ENCODE peak calls at places on chromosomes 16 and 17, in seven cellular contexts. Y is GM10248; A is tibial artery; M is activated T-helper 1 cell treated with Interleukin-2 at 50 U/mL for 16 hours; R is stimulated activated CD4-positive, alpha-beta T cell treated with anti-CD3 and anti-CD28 coated beads, Interleukin-15, amount 100 ng/mL, for 1 hour; E is AG20443; P is non-pigmented ciliary epithelial cell. Q is an unnamed sample.

GRCh38 chr17:19705201-19705600 is 11.2 kb downstream of the SLC47A2 start:
- DNase-seq in M (no peak), A (no peak), Y (no peak), P (no peak), E (no peak), R (no peak), Q (no peak)

GRCh38 chr17:14203392-14203791 is 33.3 kb downstream of the CDRT15 start:
- DNase-seq in A (no peak), E (no peak), P (no peak), Y (no peak), M (no peak), R (no peak), Q (no peak)

GRCh38 chr17:45307290-45308015 is 9.4 kb downstream of the MAP3K14 start:
- DNase-seq in E (peak), M (no peak), Y (peak), A (no peak), P (peak), R (no peak), Q (peak)

GRCh38 chr16:77307764-77308561 is 108.8 kb downstream of the SYCE1L start:
- DNase-seq in R (no peak), E (peak), Y (no peak), M (no peak), A (no peak), P (peak), Q (no peak)

GRCh38 chr16:11308493-11309283 is 27.6 kb upstream of the PRM1 start:
- DNase-seq in A (no peak), Y (no peak), R (no peak), M (no peak), E (no peak), P (no peak), Q (no peak)

GRCh38 chr17:309361-309888 is 43.2 kb downstream of the RPH3AL start:
- DNase-seq in M (no peak), P (no peak), R (no peak), Y (no peak), E (no peak), A (no peak), Q (no peak)

GRCh38 chr17:7260601-7261376 is 1.5 kb downstream of the CLDN7 start:
- DNase-seq in R (no peak), E (peak), P (no peak), M (no peak), A (no peak), Y (no peak), Q (no peak)

GRCh38 chr17:73663614-73664013 is 19.4 kb upstream of the SDK2 start:
- DNase-seq in E (no peak), P (no peak), R (no peak), Y (no peak), M (no peak), A (no peak), Q (no peak)

GRCh38 chr16:50202926-50203624 is 50.0 kb downstream of the TENT4B start:
- DNase-seq in R (no peak), E (peak), P (no peak), A (no peak), M (no peak), Y (no peak), Q (no peak)

GRCh38 chr17:27407916-27408846 is 48.1 kb upstream of the KSR1 start:
- DNase-seq in E (peak), M (no peak), P (peak), R (no peak), Y (no peak), A (no peak), Q (no peak)

GRCh38 chr16:25823891-25824290 is 132.1 kb downstream of the HS3ST4 start:
- DNase-seq in Y (no peak), P (no peak), M (no peak), A (no peak), R (no peak), E (peak), Q (no peak)

GRCh38 chr16:84829168-84829965 is 9.6 kb downstream of the CRISPLD2 start:
- DNase-seq in P (no peak), A (peak), M (no peak), E (peak), Y (no peak), R (no peak), Q (peak)

GRCh38 chr17:20059728-20060188 is 50.6 kb downstream of the SPECC1 start:
- DNase-seq in A (no peak), R (no peak), P (no peak), Y (peak), M (no peak), E (no peak), Q (no peak)

GRCh38 chr17:38443356-38444026 is 15.2 kb downstream of the ARHGAP23 start:
- DNase-seq in R (no peak), E (no peak), M (no peak), A (no peak), Y (no peak), P (no peak), Q (no peak)

GRCh38 chr17:77834170-77835115 is 124.1 kb upstream of the TNRC6C start:
- DNase-seq in A (peak), P (peak), E (peak), M (peak), R (peak), Y (peak), Q (peak)

GRCh38 chr17:80918731-80919130 is 72.9 kb upstream of the CHMP6 start:
- DNase-seq in M (no peak), Y (no peak), R (no peak), E (no peak), P (no peak), A (peak), Q (no peak)

GRCh38 chr17:35766903-35767510 is 6.3 kb downstream of the C17orf50 start:
- DNase-seq in A (no peak), E (peak), P (no peak), Y (peak), R (no peak), M (no peak), Q (no peak)

GRCh38 chr16:75899163-75899562 is 172.9 kb upstream of the CPHXL start:
- DNase-seq in M (no peak), E (no peak), A (no peak), Y (no peak), P (no peak), R (no peak), Q (no peak)

GRCh38 chr17:76909971-76910760 is 42.0 kb downstream of the MGAT5B start:
- DNase-seq in A (no peak), R (peak), E (peak), M (no peak), Y (peak), P (no peak), Q (no peak)

GRCh38 chr16:11658896-11659708 is 9.2 kb upstream of the SNN start:
- DNase-seq in E (no peak), Y (peak), M (no peak), R (no peak), P (no peak), A (peak), Q (no peak)

GRCh38 chr17:48542956-48543853 is 1.7 kb downstream of the HOXB2 start:
- DNase-seq in R (peak), A (no peak), Y (peak), E (peak), M (peak), P (no peak), Q (no peak)

GRCh38 chr17:7650509-7651096 is at the start of gene ATP1B2:
- DNase-seq in M (peak), A (no peak), E (peak), R (peak), Y (peak), P (no peak), Q (peak)

GRCh38 chr17:17781591-17782424 is 55.0 kb downstream of the SREBF1 start:
- DNase-seq in M (peak), Y (peak), A (peak), E (peak), P (no peak), R (no peak), Q (peak)

GRCh38 chr17:43755389-43755875 is 3.2 kb downstream of the SOST start:
- DNase-seq in R (no peak), M (no peak), P (no peak), E (peak), A (no peak), Y (no peak), Q (no peak)